ENCODE peak calls at places on chromosomes 13 and 19, in eight cellular contexts. One of them, this sample, is unnamed.

GRCh38 chr19:4803736-4804695 is 12.5 kb downstream of the FEM1A start:
- DNase-seq in CD8-positive, alpha-beta T cell: peak
- DNase-seq in prostate gland: peak
- DNase-seq in NCI-H1694 treated with DMSO at 0.1 percent for 48 hours: peak
- DNase-seq in KG1: peak
- DNase-seq in stimulated activated CD4-positive, alpha-beta T cell treated with anti-CD3 and anti-CD28 coated beads, Interleukin-4, amount 100 ng/mL, for 1 hour: peak
- DNase-seq in glutamatergic neuron: peak
- DNase-seq in HAP-1: peak
- DNase-seq in this sample: no peak

GRCh38 chr13:60654405-60654804 is 257.4 kb downstream of the TDRD3 start:
- DNase-seq in CD8-positive, alpha-beta T cell: no peak
- DNase-seq in prostate gland: peak
- DNase-seq in NCI-H1694 treated with DMSO at 0.1 percent for 48 hours: no peak
- DNase-seq in KG1: no peak
- DNase-seq in stimulated activated CD4-positive, alpha-beta T cell treated with anti-CD3 and anti-CD28 coated beads, Interleukin-4, amount 100 ng/mL, for 1 hour: no peak
- DNase-seq in glutamatergic neuron: peak
- DNase-seq in HAP-1: peak
- DNase-seq in this sample: no peak

GRCh38 chr19:18764591-18765051 is 26.5 kb downstream of the COMP start:
- DNase-seq in CD8-positive, alpha-beta T cell: no peak
- DNase-seq in prostate gland: no peak
- DNase-seq in NCI-H1694 treated with DMSO at 0.1 percent for 48 hours: no peak
- DNase-seq in KG1: no peak
- DNase-seq in stimulated activated CD4-positive, alpha-beta T cell treated with anti-CD3 and anti-CD28 coated beads, Interleukin-4, amount 100 ng/mL, for 1 hour: no peak
- DNase-seq in glutamatergic neuron: peak
- DNase-seq in HAP-1: no peak
- DNase-seq in this sample: no peak

GRCh38 chr19:1223018-1223855 is 14.6 kb downstream of the CBARP start:
- DNase-seq in CD8-positive, alpha-beta T cell: no peak
- DNase-seq in prostate gland: no peak
- DNase-seq in NCI-H1694 treated with DMSO at 0.1 percent for 48 hours: peak
- DNase-seq in KG1: no peak
- DNase-seq in stimulated activated CD4-positive, alpha-beta T cell treated with anti-CD3 and anti-CD28 coated beads, Interleukin-4, amount 100 ng/mL, for 1 hour: no peak
- DNase-seq in glutamatergic neuron: peak
- DNase-seq in HAP-1: peak
- DNase-seq in this sample: no peak

GRCh38 chr13:33550885-33551284 is 265.3 kb upstream of the STARD13 start:
- DNase-seq in CD8-positive, alpha-beta T cell: no peak
- DNase-seq in prostate gland: no peak
- DNase-seq in NCI-H1694 treated with DMSO at 0.1 percent for 48 hours: no peak
- DNase-seq in KG1: no peak
- DNase-seq in stimulated activated CD4-positive, alpha-beta T cell treated with anti-CD3 and anti-CD28 coated beads, Interleukin-4, amount 100 ng/mL, for 1 hour: no peak
- DNase-seq in glutamatergic neuron: no peak
- DNase-seq in HAP-1: no peak
- DNase-seq in this sample: no peak

GRCh38 chr13:41693434-41693833 is 236.1 kb downstream of the RGCC start:
- DNase-seq in CD8-positive, alpha-beta T cell: no peak
- DNase-seq in prostate gland: no peak
- DNase-seq in NCI-H1694 treated with DMSO at 0.1 percent for 48 hours: no peak
- DNase-seq in KG1: no peak
- DNase-seq in stimulated activated CD4-positive, alpha-beta T cell treated with anti-CD3 and anti-CD28 coated beads, Interleukin-4, amount 100 ng/mL, for 1 hour: no peak
- DNase-seq in glutamatergic neuron: no peak
- DNase-seq in HAP-1: no peak
- DNase-seq in this sample: no peak

GRCh38 chr19:19427935-19428334 is 22.5 kb downstream of the GATAD2A start:
- DNase-seq in CD8-positive, alpha-beta T cell: no peak
- DNase-seq in prostate gland: no peak
- DNase-seq in NCI-H1694 treated with DMSO at 0.1 percent for 48 hours: no peak
- DNase-seq in KG1: no peak
- DNase-seq in stimulated activated CD4-positive, alpha-beta T cell treated with anti-CD3 and anti-CD28 coated beads, Interleukin-4, amount 100 ng/mL, for 1 hour: no peak
- DNase-seq in glutamatergic neuron: no peak
- DNase-seq in HAP-1: no peak
- DNase-seq in this sample: no peak

GRCh38 chr19:29171525-29171924 is 41.4 kb downstream of the UQCRFS1 start:
- DNase-seq in CD8-positive, alpha-beta T cell: no peak
- DNase-seq in prostate gland: no peak
- DNase-seq in NCI-H1694 treated with DMSO at 0.1 percent for 48 hours: no peak
- DNase-seq in KG1: no peak
- DNase-seq in stimulated activated CD4-positive, alpha-beta T cell treated with anti-CD3 and anti-CD28 coated beads, Interleukin-4, amount 100 ng/mL, for 1 hour: no peak
- DNase-seq in glutamatergic neuron: no peak
- DNase-seq in HAP-1: no peak
- DNase-seq in this sample: no peak

GRCh38 chr19:15640294-15640903 is at the start of gene CYP4F3:
- DNase-seq in CD8-positive, alpha-beta T cell: no peak
- DNase-seq in prostate gland: peak
- DNase-seq in NCI-H1694 treated with DMSO at 0.1 percent for 48 hours: no peak
- DNase-seq in KG1: no peak
- DNase-seq in stimulated activated CD4-positive, alpha-beta T cell treated with anti-CD3 and anti-CD28 coated beads, Interleukin-4, amount 100 ng/mL, for 1 hour: no peak
- DNase-seq in glutamatergic neuron: no peak
- DNase-seq in HAP-1: peak
- DNase-seq in this sample: no peak

GRCh38 chr13:35514166-35514565 is 37.7 kb upstream of the MAB21L1 start:
- DNase-seq in CD8-positive, alpha-beta T cell: no peak
- DNase-seq in prostate gland: no peak
- DNase-seq in NCI-H1694 treated with DMSO at 0.1 percent for 48 hours: peak
- DNase-seq in KG1: no peak
- DNase-seq in stimulated activated CD4-positive, alpha-beta T cell treated with anti-CD3 and anti-CD28 coated beads, Interleukin-4, amount 100 ng/mL, for 1 hour: no peak
- DNase-seq in glutamatergic neuron: no peak
- DNase-seq in HAP-1: no peak
- DNase-seq in this sample: no peak

GRCh38 chr19:40617961-40618360 is 16.8 kb downstream of the LTBP4 start:
- DNase-seq in CD8-positive, alpha-beta T cell: no peak
- DNase-seq in prostate gland: no peak
- DNase-seq in NCI-H1694 treated with DMSO at 0.1 percent for 48 hours: no peak
- DNase-seq in KG1: no peak
- DNase-seq in stimulated activated CD4-positive, alpha-beta T cell treated with anti-CD3 and anti-CD28 coated beads, Interleukin-4, amount 100 ng/mL, for 1 hour: no peak
- DNase-seq in glutamatergic neuron: no peak
- DNase-seq in HAP-1: no peak
- DNase-seq in this sample: no peak

GRCh38 chr19:11382898-11383705 is 1.0 kb downstream of the EPOR start:
- DNase-seq in CD8-positive, alpha-beta T cell: no peak
- DNase-seq in prostate gland: no peak
- DNase-seq in NCI-H1694 treated with DMSO at 0.1 percent for 48 hours: no peak
- DNase-seq in KG1: peak
- DNase-seq in stimulated activated CD4-positive, alpha-beta T cell treated with anti-CD3 and anti-CD28 coated beads, Interleukin-4, amount 100 ng/mL, for 1 hour: peak
- DNase-seq in glutamatergic neuron: peak
- DNase-seq in HAP-1: peak
- DNase-seq in this sample: no peak

GRCh38 chr19:37953576-37954303 is 46.7 kb downstream of the SIPA1L3 start:
- DNase-seq in CD8-positive, alpha-beta T cell: no peak
- DNase-seq in prostate gland: no peak
- DNase-seq in NCI-H1694 treated with DMSO at 0.1 percent for 48 hours: no peak
- DNase-seq in KG1: no peak
- DNase-seq in stimulated activated CD4-positive, alpha-beta T cell treated with anti-CD3 and anti-CD28 coated beads, Interleukin-4, amount 100 ng/mL, for 1 hour: no peak
- DNase-seq in glutamatergic neuron: no peak
- DNase-seq in HAP-1: peak
- DNase-seq in this sample: no peak

GRCh38 chr19:15323496-15324235 is 8.7 kb downstream of the BRD4 start:
- DNase-seq in CD8-positive, alpha-beta T cell: no peak
- DNase-seq in prostate gland: peak
- DNase-seq in NCI-H1694 treated with DMSO at 0.1 percent for 48 hours: no peak
- DNase-seq in KG1: no peak
- DNase-seq in stimulated activated CD4-positive, alpha-beta T cell treated with anti-CD3 and anti-CD28 coated beads, Interleukin-4, amount 100 ng/mL, for 1 hour: no peak
- DNase-seq in glutamatergic neuron: no peak
- DNase-seq in HAP-1: peak
- DNase-seq in this sample: no peak

GRCh38 chr19:4391701-4392543 is 8.4 kb downstream of the SH3GL1 start:
- DNase-seq in CD8-positive, alpha-beta T cell: no peak
- DNase-seq in prostate gland: no peak
- DNase-seq in NCI-H1694 treated with DMSO at 0.1 percent for 48 hours: no peak
- DNase-seq in KG1: no peak
- DNase-seq in stimulated activated CD4-positive, alpha-beta T cell treated with anti-CD3 and anti-CD28 coated beads, Interleukin-4, amount 100 ng/mL, for 1 hour: no peak
- DNase-seq in glutamatergic neuron: no peak
- DNase-seq in HAP-1: no peak
- DNase-seq in this sample: no peak

GRCh38 chr19:39778763-39779162 is at the start of gene LEUTX:
- DNase-seq in CD8-positive, alpha-beta T cell: no peak
- DNase-seq in prostate gland: no peak
- DNase-seq in NCI-H1694 treated with DMSO at 0.1 percent for 48 hours: no peak
- DNase-seq in KG1: no peak
- DNase-seq in stimulated activated CD4-positive, alpha-beta T cell treated with anti-CD3 and anti-CD28 coated beads, Interleukin-4, amount 100 ng/mL, for 1 hour: no peak
- DNase-seq in glutamatergic neuron: no peak
- DNase-seq in HAP-1: no peak
- DNase-seq in this sample: no peak

GRCh38 chr13:79549355-79550106 is 68.6 kb downstream of the NDFIP2 start:
- DNase-seq in CD8-positive, alpha-beta T cell: no peak
- DNase-seq in prostate gland: no peak
- DNase-seq in NCI-H1694 treated with DMSO at 0.1 percent for 48 hours: no peak
- DNase-seq in KG1: no peak
- DNase-seq in stimulated activated CD4-positive, alpha-beta T cell treated with anti-CD3 and anti-CD28 coated beads, Interleukin-4, amount 100 ng/mL, for 1 hour: no peak
- DNase-seq in glutamatergic neuron: no peak
- DNase-seq in HAP-1: no peak
- DNase-seq in this sample: no peak

GRCh38 chr13:49256841-49257240 is 9.1 kb downstream of the CDADC1 start:
- DNase-seq in CD8-positive, alpha-beta T cell: no peak
- DNase-seq in prostate gland: no peak
- DNase-seq in NCI-H1694 treated with DMSO at 0.1 percent for 48 hours: no peak
- DNase-seq in KG1: no peak
- DNase-seq in stimulated activated CD4-positive, alpha-beta T cell treated with anti-CD3 and anti-CD28 coated beads, Interleukin-4, amount 100 ng/mL, for 1 hour: no peak
- DNase-seq in glutamatergic neuron: no peak
- DNase-seq in HAP-1: no peak
- DNase-seq in this sample: no peak

GRCh38 chr13:29977721-29978120 is 127.3 kb upstream of the UBL3 start:
- DNase-seq in CD8-positive, alpha-beta T cell: no peak
- DNase-seq in prostate gland: no peak
- DNase-seq in NCI-H1694 treated with DMSO at 0.1 percent for 48 hours: no peak
- DNase-seq in KG1: no peak
- DNase-seq in stimulated activated CD4-positive, alpha-beta T cell treated with anti-CD3 and anti-CD28 coated beads, Interleukin-4, amount 100 ng/mL, for 1 hour: no peak
- DNase-seq in glutamatergic neuron: no peak
- DNase-seq in HAP-1: no peak
- DNase-seq in this sample: no peak

GRCh38 chr13:108629353-108629752 is at the start of gene MYO16:
- DNase-seq in CD8-positive, alpha-beta T cell: no peak
- DNase-seq in prostate gland: no peak
- DNase-seq in NCI-H1694 treated with DMSO at 0.1 percent for 48 hours: no peak
- DNase-seq in KG1: no peak
- DNase-seq in stimulated activated CD4-positive, alpha-beta T cell treated with anti-CD3 and anti-CD28 coated beads, Interleukin-4, amount 100 ng/mL, for 1 hour: no peak
- DNase-seq in glutamatergic neuron: peak
- DNase-seq in HAP-1: no peak
- DNase-seq in this sample: no peak

GRCh38 chr19:45496349-45496953 is 396 bp downstream of the RTN2 start:
- DNase-seq in CD8-positive, alpha-beta T cell: no peak
- DNase-seq in prostate gland: no peak
- DNase-seq in NCI-H1694 treated with DMSO at 0.1 percent for 48 hours: no peak
- DNase-seq in KG1: no peak
- DNase-seq in stimulated activated CD4-positive, alpha-beta T cell treated with anti-CD3 and anti-CD28 coated beads, Interleukin-4, amount 100 ng/mL, for 1 hour: peak
- DNase-seq in glutamatergic neuron: peak
- DNase-seq in HAP-1: peak
- DNase-seq in this sample: no peak